ENCODE peak calls at places on chromosomes 3 and 15, in seven cellular contexts. One of them, this sample, is unnamed.

GRCh38 chr3:9104121-9104520 is 140.8 kb upstream of the RAD18 start:
- DNase-seq in B cell: no peak
- DNase-seq in breast epithelium: no peak
- DNase-seq in HuH-7.5: no peak
- DNase-seq in endothelial cell: no peak
- DNase-seq in HFFc6: no peak
- DNase-seq in HEK293T: no peak
- DNase-seq in this sample: no peak

GRCh38 chr3:71304684-71305083 is 278.8 kb downstream of the FOXP1 start:
- DNase-seq in B cell: no peak
- DNase-seq in breast epithelium: no peak
- DNase-seq in HuH-7.5: no peak
- DNase-seq in endothelial cell: no peak
- DNase-seq in HFFc6: no peak
- DNase-seq in HEK293T: no peak
- DNase-seq in this sample: no peak

GRCh38 chr15:87207945-87208580 is 1048.5 kb downstream of the NTRK3 start:
- DNase-seq in B cell: no peak
- DNase-seq in breast epithelium: no peak
- DNase-seq in HuH-7.5: no peak
- DNase-seq in endothelial cell: no peak
- DNase-seq in HFFc6: peak; percentile 95
- DNase-seq in HEK293T: no peak
- DNase-seq in this sample: no peak

GRCh38 chr3:69671082-69671952 is 67.9 kb upstream of the MITF start:
- DNase-seq in B cell: no peak
- DNase-seq in breast epithelium: no peak
- DNase-seq in HuH-7.5: peak; percentile 18
- DNase-seq in endothelial cell: peak; percentile 55
- DNase-seq in HFFc6: peak; percentile 28
- DNase-seq in HEK293T: peak; percentile 39
- DNase-seq in this sample: peak; percentile 43

GRCh38 chr15:44999105-44999504 is 23.9 kb upstream of the SORD start:
- DNase-seq in B cell: no peak
- DNase-seq in breast epithelium: no peak
- DNase-seq in HuH-7.5: no peak
- DNase-seq in endothelial cell: no peak
- DNase-seq in HFFc6: no peak
- DNase-seq in HEK293T: no peak
- DNase-seq in this sample: no peak

GRCh38 chr3:145094355-145094941 is 1066.5 kb downstream of the PLOD2 start:
- DNase-seq in B cell: no peak
- DNase-seq in breast epithelium: no peak
- DNase-seq in HuH-7.5: no peak
- DNase-seq in endothelial cell: no peak
- DNase-seq in HFFc6: no peak
- DNase-seq in HEK293T: peak; percentile 28
- DNase-seq in this sample: peak; percentile 44

GRCh38 chr3:123412811-123413588 is 35.9 kb downstream of the ADCY5 start:
- DNase-seq in B cell: no peak
- DNase-seq in breast epithelium: no peak
- DNase-seq in HuH-7.5: no peak
- DNase-seq in endothelial cell: no peak
- DNase-seq in HFFc6: no peak
- DNase-seq in HEK293T: no peak
- DNase-seq in this sample: no peak

GRCh38 chr15:60591491-60592385 is 112.8 kb upstream of the ICE2 start:
- DNase-seq in B cell: peak; percentile 71
- DNase-seq in breast epithelium: no peak
- DNase-seq in HuH-7.5: peak; percentile 47
- DNase-seq in endothelial cell: peak; percentile 48
- DNase-seq in HFFc6: no peak
- DNase-seq in HEK293T: peak; percentile 21
- DNase-seq in this sample: no peak

GRCh38 chr3:170383567-170383966 is 26.1 kb downstream of the SKIL start:
- DNase-seq in B cell: no peak
- DNase-seq in breast epithelium: no peak
- DNase-seq in HuH-7.5: no peak
- DNase-seq in endothelial cell: no peak
- DNase-seq in HFFc6: peak; percentile 38
- DNase-seq in HEK293T: no peak
- DNase-seq in this sample: no peak

GRCh38 chr15:48440084-48440483 is 108.9 kb downstream of the DUT start:
- DNase-seq in B cell: no peak
- DNase-seq in breast epithelium: no peak
- DNase-seq in HuH-7.5: no peak
- DNase-seq in endothelial cell: no peak
- DNase-seq in HFFc6: peak; percentile 74
- DNase-seq in HEK293T: no peak
- DNase-seq in this sample: no peak

GRCh38 chr3:6860149-6860548 is 766 bp upstream of the GRM7 start:
- DNase-seq in B cell: no peak
- DNase-seq in breast epithelium: no peak
- DNase-seq in HuH-7.5: no peak
- DNase-seq in endothelial cell: no peak
- DNase-seq in HFFc6: no peak
- DNase-seq in HEK293T: no peak
- DNase-seq in this sample: no peak

GRCh38 chr3:149590691-149591441 is 67.0 kb downstream of the WWTR1 start:
- DNase-seq in B cell: no peak
- DNase-seq in breast epithelium: no peak
- DNase-seq in HuH-7.5: no peak
- DNase-seq in endothelial cell: no peak
- DNase-seq in HFFc6: no peak
- DNase-seq in HEK293T: no peak
- DNase-seq in this sample: no peak

GRCh38 chr3:42012935-42013651 is 51.2 kb upstream of the ULK4 start:
- DNase-seq in B cell: peak; percentile 96
- DNase-seq in breast epithelium: no peak
- DNase-seq in HuH-7.5: peak; percentile 84
- DNase-seq in endothelial cell: peak; percentile 75
- DNase-seq in HFFc6: no peak
- DNase-seq in HEK293T: peak; percentile 84
- DNase-seq in this sample: peak; percentile 97

GRCh38 chr3:23710555-23710954 is 95.2 kb upstream of the UBE2E1 start:
- DNase-seq in B cell: no peak
- DNase-seq in breast epithelium: no peak
- DNase-seq in HuH-7.5: no peak
- DNase-seq in endothelial cell: peak; percentile 55
- DNase-seq in HFFc6: no peak
- DNase-seq in HEK293T: no peak
- DNase-seq in this sample: no peak

GRCh38 chr15:70589221-70589620 is 174.1 kb downstream of the UACA start:
- DNase-seq in B cell: no peak
- DNase-seq in breast epithelium: no peak
- DNase-seq in HuH-7.5: no peak
- DNase-seq in endothelial cell: no peak
- DNase-seq in HFFc6: peak; percentile 66
- DNase-seq in HEK293T: no peak
- DNase-seq in this sample: peak; percentile 74

GRCh38 chr3:53495518-53496501 is 1.4 kb downstream of the CACNA1D start:
- DNase-seq in B cell: peak; percentile 60
- DNase-seq in breast epithelium: no peak
- DNase-seq in HuH-7.5: no peak
- DNase-seq in endothelial cell: peak; percentile 34
- DNase-seq in HFFc6: no peak
- DNase-seq in HEK293T: no peak
- DNase-seq in this sample: no peak

This sample was measured in AML-193.